ENCODE peak calls at places on chromosomes 2 and 18, in eight cellular contexts. D is activated CD8-positive, alpha-beta memory T cell treated with anti-CD3 and anti-CD28 coated beads for 24 hours; K is GM03348; W is T-cell; P is IMR-90; H is Caco-2; Q is SK-MEL-5; Z is Kasumi-1. E is an unnamed sample.

GRCh38 chr2:215397632-215398341 is 38.1 kb downstream of the FN1 start:
- DNase-seq in P (peak; percentile 53), K (no peak), Q (peak; percentile 79), Z (no peak), D (no peak), W (no peak), H (no peak), E (no peak)

GRCh38 chr18:49699303-49699702 is 114.0 kb downstream of the ACAA2 start:
- DNase-seq in H (no peak), K (no peak), D (no peak), Z (no peak), W (no peak), Q (no peak), P (no peak), E (no peak)

GRCh38 chr2:144942516-144943256 is 422.8 kb upstream of the ZEB2 start:
- DNase-seq in W (no peak), H (no peak), Z (no peak), P (peak; percentile 81), Q (peak; percentile 72), K (peak; percentile 50), D (no peak), E (no peak)

GRCh38 chr2:43611987-43612894 is 16.4 kb upstream of the THADA start:
- DNase-seq in K (peak; percentile 81), P (peak; percentile 76), Z (peak; percentile 82), D (peak; percentile 83), Q (peak; percentile 94), W (peak; percentile 59), H (peak; percentile 74), E (peak; percentile 27)

GRCh38 chr2:217887841-217888665 is 114.7 kb downstream of the TNS1 start:
- DNase-seq in H (no peak), Z (no peak), D (no peak), K (no peak), W (no peak), P (peak; percentile 21), Q (peak; percentile 15), E (no peak)

GRCh38 chr2:228722311-228722710 is 540.8 kb upstream of the SPHKAP start:
- DNase-seq in D (no peak), P (no peak), Z (no peak), K (no peak), W (no peak), H (no peak), Q (no peak), E (no peak)

GRCh38 chr2:207528980-207529329 is 807 bp upstream of the CREB1 start:
- DNase-seq in P (no peak), Z (no peak), Q (peak; percentile 29), H (no peak), D (no peak), K (peak; percentile 45), W (peak; percentile 59), E (peak; percentile 18)

GRCh38 chr2:43898134-43898957 is 59.6 kb downstream of the ABCG8 start:
- DNase-seq in D (no peak), P (peak; percentile 8), H (no peak), Q (no peak), Z (no peak), K (no peak), W (no peak), E (no peak)